ENCODE peak calls at places on chromosomes 1 and 21, in nine cellular contexts. E is stimulated activated CD8-positive, alpha-beta memory T cell treated with anti-CD3 and anti-CD28 coated beads, Interleukin-4, amount 100 ng/mL, for 24 hours; T is WTC11; V is left ventricle myocardium inferior; D is CD8-positive, alpha-beta memory T cell; R is T47D; B is nucleus accumbens; A is HFFc6; H is effector memory CD4-positive, alpha-beta T cell. K is an unnamed sample.

GRCh38 chr1:30088594-30089556 is 634.5 kb downstream of the MATN1 start:
- DNase-seq in E (no peak), T (no peak), V (peak), D (no peak), R (no peak), B (no peak), A (no peak), H (no peak), K (no peak)

GRCh38 chr1:50438945-50439344 is 15.7 kb upstream of the DMRTA2 start:
- DNase-seq in E (no peak), T (no peak), V (no peak), D (no peak), R (no peak), B (no peak), A (peak), H (no peak), K (no peak)

GRCh38 chr1:190413142-190413541 is 64.5 kb downstream of the BRINP3 start:
- DNase-seq in E (no peak), T (no peak), V (no peak), D (no peak), R (no peak), B (no peak), A (no peak), H (no peak), K (no peak)

GRCh38 chr1:92380867-92381266 is 82.0 kb downstream of the RPAP2 start:
- DNase-seq in E (no peak), T (no peak), V (no peak), D (no peak), R (no peak), B (no peak), A (no peak), H (no peak), K (no peak)

GRCh38 chr1:180527270-180527669 is 24.9 kb upstream of the ACBD6 start:
- DNase-seq in E (no peak), T (no peak), V (no peak), D (no peak), R (no peak), B (no peak), A (peak), H (no peak), K (no peak)

GRCh38 chr1:26851106-26851684 is 11.8 kb upstream of the SFN start:
- DNase-seq in E (no peak), T (no peak), V (no peak), D (no peak), R (no peak), B (no peak), A (no peak), H (no peak), K (no peak)

GRCh38 chr1:16905112-16905855 is 9.5 kb downstream of the RNU1-2 start:
- DNase-seq in E (no peak), T (no peak), V (no peak), D (no peak), R (no peak), B (no peak), A (peak), H (no peak), K (peak)

GRCh38 chr21:10425856-10426255 is 95.5 kb upstream of the TPTE start:
- DNase-seq in E (no peak), T (no peak), V (no peak), D (no peak), R (no peak), B (no peak), A (no peak), H (no peak), K (no peak)